ENCODE peak calls at places on chromosome 9, in six cellular contexts. V is IMR-90, T is endothelial cell, I is AG10803, Q is astrocyte, X is MCF 10A. W is an unnamed sample.

GRCh38 chr9:70013598-70014196 is 30.0 kb upstream of the MAMDC2 start:
- DNase-seq in I (peak; percentile 71), V (peak; percentile 73), T (no peak), Q (peak; percentile 95), X (peak; percentile 78), W (no peak)

GRCh38 chr9:27732494-27732893 is 159.2 kb upstream of the C9orf72 start:
- DNase-seq in Q (no peak), X (no peak), I (no peak), T (no peak), V (no peak), W (no peak)

GRCh38 chr9:131282688-131283422 is 6.5 kb upstream of the FAM78A start:
- DNase-seq in X (no peak), I (no peak), Q (peak; percentile 11), T (peak; percentile 54), V (peak; percentile 28), W (peak; percentile 32)

GRCh38 chr9:71806916-71807315 is 38.6 kb upstream of the CEMIP2 start:
- DNase-seq in I (peak; percentile 77), X (peak; percentile 79), Q (peak; percentile 51), V (peak; percentile 67), T (peak; percentile 55), W (peak; percentile 14)

GRCh38 chr9:20209421-20210340 is 412.6 kb downstream of the MLLT3 start:
- DNase-seq in X (no peak), I (no peak), V (no peak), Q (peak; percentile 40), T (no peak), W (no peak)

GRCh38 chr9:92989561-92989960 is 42.2 kb downstream of the FGD3 start:
- DNase-seq in I (no peak), V (no peak), X (no peak), T (no peak), Q (no peak), W (no peak)

GRCh38 chr9:111957856-111958631 is 61.4 kb downstream of the UGCG start:
- DNase-seq in X (peak; percentile 89), I (peak; percentile 98), T (no peak), Q (peak; percentile 99), V (peak; percentile 99), W (no peak)

GRCh38 chr9:83280259-83280658 is 217.3 kb upstream of the RASEF start:
- DNase-seq in I (peak; percentile 70), X (peak; percentile 52), T (no peak), Q (peak; percentile 39), V (no peak), W (no peak)

GRCh38 chr9:86126998-86127972 is 27.9 kb upstream of the GOLM1 start:
- DNase-seq in I (peak; percentile 74), X (peak; percentile 97), Q (peak; percentile 96), V (peak; percentile 74), T (peak; percentile 4), W (peak; percentile 75)

GRCh38 chr9:109401990-109402318 is 81.1 kb upstream of the EPB41L4B start:
- DNase-seq in X (no peak), T (no peak), I (no peak), Q (no peak), V (peak; percentile 7), W (no peak)

GRCh38 chr9:109403116-109403515 is 82.3 kb upstream of the EPB41L4B start:
- DNase-seq in X (no peak), Q (no peak), I (peak; percentile 29), T (no peak), V (no peak), W (no peak)

GRCh38 chr9:109399258-109399767 is 78.5 kb upstream of the EPB41L4B start:
- DNase-seq in X (no peak), V (no peak), Q (no peak), I (no peak), T (no peak), W (no peak)

GRCh38 chr9:109403766-109404320 is 83.0 kb upstream of the EPB41L4B start:
- DNase-seq in T (no peak), I (peak; percentile 12), X (no peak), V (no peak), Q (no peak), W (no peak)

GRCh38 chr9:109401169-109401989 is 80.5 kb upstream of the EPB41L4B start:
- DNase-seq in I (peak; percentile 25), X (peak; percentile 77), Q (peak; percentile 17), T (peak; percentile 74), V (peak; percentile 35), W (peak; percentile 62)
- TF ChIP-seq CTCF in I (peak; percentile 70), X (peak; percentile 83), Q (peak; percentile 87), T (peak; percentile 93), V (peak; percentile 58), W (peak; percentile 94)

DNA sequence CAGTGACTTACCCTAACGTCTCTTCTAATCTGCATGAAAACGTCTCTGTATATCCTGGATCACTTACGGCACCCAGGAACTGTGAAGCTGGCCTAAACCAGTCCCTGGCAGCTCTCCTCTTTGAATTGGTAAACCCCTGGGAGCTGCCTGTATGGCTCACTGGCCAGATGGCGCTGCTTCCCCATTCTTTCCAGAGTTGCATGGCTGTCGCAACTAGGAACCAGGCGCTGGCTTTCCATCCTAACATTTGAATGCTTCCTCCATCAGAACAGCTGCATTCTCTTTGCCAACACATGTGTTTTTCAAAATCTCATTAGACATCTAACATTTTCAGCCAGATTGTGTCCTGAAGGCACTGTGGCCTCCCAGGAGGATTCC is 8.0 kb upstream of the PCA3 start:
- DNase-seq in I (peak; percentile 64), V (peak; percentile 41), T (peak; percentile 16), X (peak; percentile 48), Q (no peak), W (no peak)
- TF ChIP-seq CTCF in I (peak; percentile 42), V (peak; percentile 43), T (no peak), X (no peak), Q (no peak), W (peak; percentile 17)

GRCh38 chr9:127491516-127491915 is 40.2 kb downstream of the LRSAM1 start:
- DNase-seq in X (no peak), I (no peak), V (no peak), T (no peak), Q (no peak), W (no peak)

GRCh38 chr9:127495884-127496555 is 44.7 kb downstream of the LRSAM1 start:
- DNase-seq in V (no peak), X (no peak), T (no peak), Q (no peak), I (no peak), W (no peak)

GRCh38 chr9:127494304-127494702 is 43.0 kb downstream of the LRSAM1 start:
- DNase-seq in X (no peak), Q (no peak), I (no peak), T (no peak), V (no peak), W (no peak)

GRCh38 chr9:127492616-127493015 is 41.3 kb downstream of the LRSAM1 start:
- DNase-seq in X (no peak), I (no peak), Q (no peak), T (no peak), V (no peak), W (no peak)

DNA sequence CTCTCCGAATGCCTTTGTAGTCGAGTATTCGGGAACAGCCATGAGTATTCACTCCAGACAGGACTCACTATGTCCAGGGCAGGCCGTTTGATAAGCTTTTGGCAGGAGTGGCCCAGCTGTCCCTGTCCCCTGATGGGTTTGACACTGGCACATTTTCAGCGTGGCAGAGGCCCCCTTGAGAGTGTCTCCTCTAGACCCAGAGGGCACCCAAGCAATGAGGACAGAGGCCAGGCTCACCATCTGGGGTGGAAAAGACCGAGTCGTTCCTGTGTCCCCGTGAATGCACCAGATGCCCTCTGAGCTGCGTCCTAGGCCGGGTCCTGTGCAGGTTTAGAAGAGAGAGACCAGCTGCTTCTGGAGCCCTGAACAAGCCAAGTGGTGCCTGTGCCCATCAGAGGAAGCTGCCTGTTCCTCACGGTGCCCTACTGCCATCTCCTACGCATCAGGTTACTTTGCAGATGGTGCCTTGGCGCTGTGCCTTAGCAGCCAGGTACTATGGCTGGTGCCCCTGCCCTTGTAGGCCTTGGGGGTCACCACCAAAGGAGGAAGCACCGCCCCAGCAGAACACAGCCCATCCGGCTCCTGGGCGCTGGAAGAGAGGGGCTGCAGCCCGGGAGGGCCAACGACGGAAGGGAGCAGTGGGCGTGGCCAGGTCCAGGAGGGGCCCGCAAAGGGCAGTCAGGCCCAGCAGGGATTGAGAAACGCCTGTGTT is 42.4 kb downstream of the LRSAM1 start:
- DNase-seq in T (no peak), I (no peak), X (no peak), V (no peak), Q (no peak), W (no peak)
- TF ChIP-seq CTCF in T (no peak), I (no peak), X (no peak), V (no peak), Q (no peak), W (no peak)

DNA sequence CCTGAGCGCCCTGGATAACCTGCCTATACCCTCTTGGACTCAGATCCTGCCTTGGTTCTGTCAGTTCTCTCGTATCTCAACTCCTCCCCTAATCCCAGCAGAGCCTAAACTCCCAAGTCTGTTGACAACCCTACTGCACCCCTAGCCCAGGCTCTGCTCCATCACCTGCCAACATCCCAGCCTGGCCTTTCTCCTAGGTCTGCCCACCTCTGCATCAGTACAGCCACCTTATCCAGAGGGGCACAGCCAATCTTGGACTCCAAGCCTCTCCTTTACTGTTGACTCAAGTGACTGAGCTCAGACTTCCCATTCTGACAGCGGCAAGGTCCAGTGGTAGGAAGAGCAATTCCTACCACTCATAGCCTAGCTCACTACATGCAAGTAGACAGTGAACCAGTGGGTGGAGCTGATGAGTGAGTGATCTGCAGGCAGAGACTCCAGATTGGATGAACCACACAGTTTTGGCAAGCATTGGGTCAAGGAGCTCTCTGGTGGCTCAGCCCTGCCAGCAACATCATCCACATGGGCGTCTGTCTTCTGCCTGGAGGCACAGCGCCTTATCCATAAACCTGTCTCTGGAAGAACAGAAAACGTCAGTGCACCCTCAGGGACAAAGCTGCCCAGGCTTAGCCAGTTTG is 26.5 kb downstream of the TRMO start:
- DNase-seq in X (peak; percentile 56), Q (no peak), V (peak; percentile 15), I (no peak), T (peak; percentile 37), W (no peak)
- TF ChIP-seq CTCF in X (no peak), Q (no peak), V (peak; percentile 13), I (no peak), T (peak; percentile 26), W (no peak)

DNA sequence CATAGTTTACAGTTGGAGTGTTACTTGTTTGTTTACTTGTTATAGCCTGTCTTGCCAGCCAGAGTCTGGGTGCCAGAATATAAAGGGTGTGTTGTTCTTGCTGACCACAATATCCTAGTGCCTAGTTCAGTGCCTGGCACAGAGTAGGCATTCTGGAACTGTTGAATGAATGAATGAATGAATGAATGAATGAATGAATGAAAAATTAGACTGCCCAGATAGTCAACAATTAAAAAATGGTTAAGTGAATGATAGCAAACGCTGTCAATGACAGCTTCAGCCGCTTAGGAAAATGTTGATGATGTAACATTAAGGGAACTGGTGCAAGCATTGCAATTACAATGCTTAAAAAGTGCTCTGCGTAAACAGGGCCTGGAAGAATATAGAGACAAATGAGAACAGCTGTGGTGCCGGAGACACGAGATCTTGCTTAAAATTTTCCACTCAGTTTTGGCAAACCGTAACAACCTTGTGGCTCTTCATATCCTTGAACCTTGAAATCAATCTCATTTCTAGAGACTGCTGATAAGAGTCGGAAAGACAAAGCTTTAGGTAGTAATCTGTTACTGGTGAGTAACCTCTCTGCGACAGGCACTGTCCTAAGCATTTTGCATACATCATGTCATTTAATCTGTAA is 4.7 kb upstream of the TTLL11 start:
- DNase-seq in Q (no peak), T (no peak), X (no peak), I (peak; percentile 79), V (no peak), W (no peak)
- TF ChIP-seq CTCF in Q (no peak), T (no peak), X (no peak), I (no peak), V (no peak), W (no peak)

W was measured in progenitor cell of endocrine pancreas.